ENCODE peak calls at places on chromosomes 5 and 9, in nine cellular contexts. H is A549; S is HTR-8/SVneo; P is BJ; U is stimulated activated CD8-positive, alpha-beta memory T cell treated with anti-CD3 and anti-CD28 coated beads, Interleukin-7, amount 100 ng/mL, for 1 hour; D is activated T-helper 1 cell treated with anti-CD3 and anti-CD28 coated beads, Interleukin-2, amount 50 U/mL, for 16 hours; M is iPS DF 6.9; K is activated CD4-positive, alpha-beta T cell treated with anti-CD3 and anti-CD28 coated beads for 48 hours; N is GM13977. E is an unnamed sample.

GRCh38 chr9:73371801-73372200 is 220.1 kb downstream of the ANXA1 start:
- DNase-seq in U (no peak), P (no peak), K (no peak), D (no peak), N (no peak), H (no peak), M (no peak), S (no peak), E (no peak)

GRCh38 chr9:101166717-101167116 is 138.2 kb downstream of the PLPPR1 start:
- DNase-seq in S (no peak), K (no peak), N (no peak), P (no peak), U (no peak), M (no peak), H (no peak), D (no peak), E (no peak)

GRCh38 chr9:18477121-18477705 is 3.3 kb downstream of the ADAMTSL1 start:
- DNase-seq in P (no peak), H (no peak), M (no peak), D (no peak), N (no peak), S (no peak), U (no peak), K (no peak), E (no peak)

GRCh38 chr5:10707198-10708187 is 53.5 kb downstream of the DAP start:
- DNase-seq in K (no peak), P (no peak), D (no peak), N (no peak), U (no peak), S (no peak), H (no peak), M (no peak), E (no peak)

GRCh38 chr5:72160299-72160698 is 53.0 kb downstream of the MAP1B start:
- DNase-seq in S (no peak), P (no peak), N (no peak), M (no peak), U (no peak), K (no peak), D (no peak), H (no peak), E (no peak)

GRCh38 chr5:139960723-139961383 is 82.2 kb downstream of the NRG2 start:
- DNase-seq in U (no peak), D (no peak), P (no peak), K (no peak), H (no peak), M (no peak), N (peak), S (no peak), E (no peak)

GRCh38 chr5:109483395-109483974 is 73.7 kb upstream of the PJA2 start:
- DNase-seq in D (no peak), P (no peak), U (no peak), S (no peak), H (no peak), N (no peak), K (no peak), M (no peak), E (no peak)

GRCh38 chr5:133706732-133707430 is 94.5 kb upstream of the FSTL4 start:
- DNase-seq in N (no peak), D (no peak), H (no peak), S (no peak), P (no peak), U (no peak), M (no peak), K (no peak), E (no peak)

E was measured in germinal center.